ENCODE peak calls at places on chromosome X, in five cellular contexts. R, X, Z, L and H are unnamed samples.
A peak's percentile ranks its signal among the peaks of the same experiment; 100 is the strongest.

GRCh38 chrX:1178580-1179057 is 33.8 kb downstream of the CRLF2 start:
- DNase-seq in R (peak; percentile 61), L (peak; percentile 61), X (no peak), Z (no peak), H (no peak)

GRCh38 chrX:44972132-44972531 is 99.1 kb downstream of the KDM6A start:
- DNase-seq in X (no peak), L (no peak), R (no peak), Z (no peak), H (no peak)

GRCh38 chrX:68938244-68939004 is 109.6 kb downstream of the EFNB1 start:
- DNase-seq in R (no peak), Z (no peak), X (peak; percentile 47), L (peak; percentile 25), H (no peak)

GRCh38 chrX:131762802-131763234 is 218.9 kb downstream of the OR13H1 start:
- DNase-seq in L (no peak), R (no peak), X (peak; percentile 77), Z (no peak), H (peak; percentile 89)

GRCh38 chrX:41553688-41554087 is 106.5 kb downstream of the NYX start:
- DNase-seq in R (peak; percentile 8), X (peak; percentile 69), L (no peak), Z (no peak), H (no peak)

GRCh38 chrX:46125139-46125538 is 420.1 kb downstream of the ZNF674 start:
- DNase-seq in L (no peak), X (no peak), R (no peak), Z (no peak), H (no peak)

GRCh38 chrX:69211701-69212100 is 46.4 kb upstream of the PJA1 start:
- DNase-seq in R (no peak), Z (no peak), X (no peak), L (no peak), H (no peak)

GRCh38 chrX:121084903-121085611 is 37.6 kb downstream of the GLUD2 start:
- DNase-seq in R (no peak), L (no peak), X (no peak), Z (no peak), H (no peak)

GRCh38 chrX:37905436-37906147 is 58.2 kb upstream of the DYNLT3 start:
- DNase-seq in Z (peak; percentile 2), L (peak; percentile 47), X (peak; percentile 30), R (peak; percentile 4), H (no peak)